ENCODE peak calls at places on chromosomes 4 and X, in nine cellular contexts. W is sigmoid colon, E is tibial nerve, X is upper lobe of left lung, C is A549, T is HepG2, R is stomach, Q is transverse colon, A is GM12878. G is an unnamed sample.
A peak's percentile ranks its signal among the peaks of the same experiment; 100 is the strongest.

GRCh38 chr4:83362492-83363329 is 28.1 kb upstream of the HPSE start:
- DNase-seq in W (no peak), E (no peak), X (no peak), C (peak; percentile 19), T (peak; percentile 96), R (no peak), Q (peak; percentile 19), A (no peak), G (no peak)

GRCh38 chr4:8147231-8147970 is 11.2 kb downstream of the ABLIM2 start:
- DNase-seq in W (no peak), E (no peak), X (no peak), C (no peak), T (no peak), R (no peak), Q (no peak), A (no peak), G (no peak)

GRCh38 chr4:14168919-14169318 is 541.4 kb upstream of the BOD1L1 start:
- DNase-seq in W (no peak), E (no peak), X (no peak), C (peak; percentile 56), T (no peak), R (peak; percentile 76), Q (peak; percentile 23), A (peak; percentile 53), G (no peak)

GRCh38 chrX:34300871-34301270 is 168.8 kb upstream of the FAM47A start:
- DNase-seq in W (no peak), E (no peak), X (no peak), C (peak; percentile 53), T (peak; percentile 6), R (no peak), Q (no peak), A (no peak), G (no peak)

GRCh38 chr4:3062466-3062865 is 11.9 kb downstream of the HTT-AS start:
- DNase-seq in W (no peak), E (no peak), X (no peak), C (no peak), T (no peak), R (no peak), Q (no peak), A (no peak), G (no peak)

GRCh38 chr4:2062168-2062807 is 3.2 kb downstream of the NAT8L start:
- DNase-seq in W (no peak), E (no peak), X (peak; percentile 65), C (no peak), T (no peak), R (no peak), Q (no peak), A (no peak), G (no peak)

GRCh38 chr4:126071346-126072333 is 756.9 kb downstream of the FAT4 start:
- DNase-seq in W (no peak), E (no peak), X (no peak), C (no peak), T (peak; percentile 11), R (peak; percentile 54), Q (no peak), A (no peak), G (no peak)

GRCh38 chrX:155070038-155070437 is 898 bp downstream of the CMC4 start:
- DNase-seq in W (no peak), E (no peak), X (no peak), C (no peak), T (no peak), R (no peak), Q (no peak), A (no peak), G (no peak)

GRCh38 chr4:82372874-82373815 is 646 bp downstream of the HNRNPD start:
- DNase-seq in W (peak; percentile 88), E (peak; percentile 56), X (no peak), C (peak; percentile 86), T (peak; percentile 69), R (peak; percentile 82), Q (peak; percentile 85), A (peak; percentile 32), G (peak; percentile 80)

GRCh38 chr4:38743866-38744265 is 38.9 kb downstream of the TLR10 start:
- DNase-seq in W (no peak), E (no peak), X (no peak), C (no peak), T (no peak), R (no peak), Q (no peak), A (no peak), G (no peak)

GRCh38 chr4:122434285-122434684 is 22.2 kb downstream of the IL2 start:
- DNase-seq in W (no peak), E (no peak), X (no peak), C (no peak), T (no peak), R (no peak), Q (no peak), A (no peak), G (no peak)

GRCh38 chr4:20259707-20260106 is 8.0 kb downstream of the SLIT2 start:
- DNase-seq in W (no peak), E (no peak), X (no peak), C (no peak), T (no peak), R (no peak), Q (no peak), A (no peak), G (no peak)

GRCh38 chr4:185099024-185099682 is 43.9 kb upstream of the SLC25A4 start:
- DNase-seq in W (no peak), E (no peak), X (peak; percentile 50), C (no peak), T (no peak), R (no peak), Q (no peak), A (no peak), G (no peak)

GRCh38 chrX:40085086-40085551 is 12.6 kb downstream of the BCOR start:
- DNase-seq in W (no peak), E (no peak), X (no peak), C (no peak), T (no peak), R (no peak), Q (no peak), A (no peak), G (peak; percentile 62)

GRCh38 chr4:97498875-97499274 is 644.4 kb downstream of the STPG2 start:
- DNase-seq in W (no peak), E (no peak), X (no peak), C (peak; percentile 86), T (no peak), R (no peak), Q (no peak), A (no peak), G (no peak)

GRCh38 chrX:47112316-47112954 is 32.1 kb downstream of the NDUFB11 start:
- DNase-seq in W (no peak), E (no peak), X (no peak), C (no peak), T (peak; percentile 22), R (no peak), Q (no peak), A (no peak), G (no peak)

DNA sequence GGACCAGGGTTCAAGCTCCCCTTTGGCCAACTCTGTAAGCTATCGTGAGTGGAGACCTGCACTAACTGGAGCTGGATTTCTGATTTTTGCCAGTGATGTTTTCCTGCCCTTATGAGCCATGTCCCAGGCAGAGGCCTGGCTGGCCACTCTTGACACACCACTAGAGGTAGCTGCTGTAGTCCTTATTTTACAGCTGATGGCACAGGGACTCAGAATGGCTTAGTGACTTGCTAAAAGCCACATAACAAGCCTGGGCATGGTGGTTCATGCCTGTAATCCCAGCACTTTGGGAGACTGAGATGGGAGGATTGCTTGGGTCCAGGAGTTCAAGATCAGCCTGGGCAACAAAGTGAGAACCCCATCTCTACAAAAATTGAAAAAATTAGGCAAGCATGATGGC is 33.4 kb downstream of the CYTL1 start:
- DNase-seq in W (no peak), E (no peak), X (no peak), C (peak; percentile 47), T (no peak), R (no peak), Q (no peak), A (no peak), G (no peak)
- TF ChIP-seq EP300 in W (no peak), E (no peak), X (no peak), C (no peak), T (no peak), R (no peak), Q (no peak), A (no peak), G (no peak)

DNA sequence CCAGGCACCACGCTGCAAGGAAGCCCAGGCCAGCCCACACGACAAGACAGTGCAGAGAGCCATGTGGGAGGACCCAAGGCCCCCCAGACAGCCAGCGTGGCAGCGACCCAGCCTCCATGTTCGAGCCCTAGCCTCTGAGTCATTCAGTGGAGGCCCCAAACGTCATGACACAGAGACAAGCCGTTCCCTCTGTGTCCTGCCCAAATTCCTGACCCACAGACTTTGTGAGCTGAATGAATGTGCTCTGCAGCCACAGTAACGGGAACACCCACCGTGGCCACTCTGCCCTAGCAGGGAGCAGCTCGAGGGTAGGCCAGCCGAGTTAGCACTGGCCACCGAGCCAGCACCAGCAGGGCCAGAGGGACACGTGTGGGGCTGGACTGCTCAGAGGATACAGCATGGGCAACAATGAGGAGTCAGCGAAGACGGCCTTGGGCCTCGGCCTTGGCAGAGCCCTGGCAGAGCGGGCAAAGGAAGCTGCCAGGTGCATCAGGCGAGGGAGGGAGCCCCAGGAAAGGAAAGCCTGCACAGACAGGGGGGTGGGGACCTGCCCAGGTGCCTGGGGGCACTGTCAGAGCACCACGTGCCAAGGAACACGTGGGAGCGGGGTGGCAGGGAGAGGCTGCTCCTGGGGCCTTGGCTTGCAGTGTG is 8.6 kb downstream of the BLOC1S4 start:
- DNase-seq in W (no peak), E (no peak), X (peak; percentile 48), C (no peak), T (no peak), R (no peak), Q (no peak), A (no peak), G (no peak)
- TF ChIP-seq EP300 in W (no peak), E (no peak), X (no peak), C (no peak), T (no peak), R (no peak), Q (no peak), A (no peak), G (no peak)

GRCh38 chrX:101237041-101237440 is 17.5 kb downstream of the DRP2 start:
- DNase-seq in W (no peak), E (no peak), X (no peak), C (no peak), T (no peak), R (no peak), Q (no peak), A (no peak), G (no peak)
- TF ChIP-seq EP300 in W (no peak), E (no peak), X (no peak), C (no peak), T (no peak), R (no peak), Q (no peak), A (no peak), G (no peak)

DNA sequence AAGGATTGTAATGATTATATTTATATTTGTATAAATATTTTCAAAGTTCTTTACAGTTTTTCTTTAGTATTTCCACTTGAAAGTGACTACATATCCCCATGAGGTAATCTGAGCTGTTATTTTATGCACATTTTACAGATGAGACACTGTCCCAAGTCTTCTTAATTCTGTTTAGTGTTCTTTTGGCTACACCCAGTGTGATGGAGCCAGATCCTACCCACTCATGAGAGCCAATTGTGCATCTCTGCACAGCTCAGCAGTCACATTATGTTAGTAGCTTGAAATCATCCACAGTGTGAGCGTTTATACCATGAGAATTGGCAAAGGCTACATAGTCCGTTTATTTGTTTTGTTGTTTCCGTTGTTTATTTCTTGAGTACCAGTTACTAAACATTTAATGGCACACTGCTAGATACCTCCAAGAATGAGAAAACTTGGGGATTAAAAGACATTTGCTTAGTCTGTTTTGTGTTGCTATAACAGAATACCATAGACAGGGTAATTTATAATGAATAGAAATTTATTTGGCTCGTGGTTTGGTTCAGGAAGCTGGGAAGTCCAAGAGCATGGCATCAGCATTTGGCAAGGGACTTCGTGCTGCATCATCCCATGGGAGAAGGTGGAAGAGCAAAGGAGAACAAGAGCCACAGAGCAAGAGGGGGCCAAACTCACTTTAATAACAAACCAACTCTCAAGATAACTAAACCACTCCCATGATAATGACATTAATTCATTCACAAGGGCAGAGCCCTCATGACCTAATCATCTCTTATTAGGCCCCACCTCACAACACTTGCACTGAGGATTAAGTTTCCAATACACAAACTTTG is 113.1 kb upstream of the ATXN3L start:
- DNase-seq in W (no peak), E (no peak), X (no peak), C (no peak), T (no peak), R (no peak), Q (no peak), A (no peak), G (no peak)
- TF ChIP-seq EP300 in W (no peak), E (no peak), X (no peak), C (no peak), T (no peak), R (no peak), Q (no peak), A (no peak), G (no peak)

G was measured in ovary.